ENCODE peak calls at places on chromosomes 5 and 9, in nine cellular contexts. F is esophagus squamous epithelium; X is right atrium auricular region; J is NT2/D1; U is effector memory CD4-positive, alpha-beta T cell; P is thyroid gland; M is tibial nerve; B is heart left ventricle; H is psoas muscle. O is an unnamed sample.

GRCh38 chr5:60959156-60959555 is 14.2 kb downstream of the NDUFAF2 start:
- DNase-seq in F (no peak), X (no peak), J (no peak), U (no peak), P (no peak), M (no peak), B (no peak), H (no peak), O (no peak)

GRCh38 chr5:61160497-61160896 is 1.8 kb downstream of the SMIM15 start:
- DNase-seq in F (no peak), X (no peak), J (no peak), U (no peak), P (no peak), M (no peak), B (no peak), H (no peak), O (no peak)

GRCh38 chr5:33824516-33825195 is 67.1 kb downstream of the ADAMTS12 start:
- DNase-seq in F (no peak), X (no peak), J (no peak), U (no peak), P (no peak), M (no peak), B (peak; percentile 38), H (no peak), O (no peak)

GRCh38 chr9:126745574-126746411 is 59.0 kb upstream of the ZBTB43 start:
- DNase-seq in F (no peak), X (no peak), J (no peak), U (no peak), P (no peak), M (no peak), B (no peak), H (no peak), O (no peak)

GRCh38 chr5:62192958-62193357 is 113.0 kb upstream of the KIF2A start:
- DNase-seq in F (no peak), X (no peak), J (no peak), U (no peak), P (no peak), M (no peak), B (no peak), H (no peak), O (no peak)

GRCh38 chr5:146647656-146648199 is 131.7 kb upstream of the GPR151 start:
- DNase-seq in F (no peak), X (no peak), J (no peak), U (no peak), P (peak; percentile 80), M (no peak), B (no peak), H (no peak), O (no peak)

GRCh38 chr5:2887401-2888348 is 136.2 kb upstream of the IRX2 start:
- DNase-seq in F (no peak), X (no peak), J (no peak), U (no peak), P (no peak), M (no peak), B (no peak), H (no peak), O (no peak)

GRCh38 chr9:100670719-100671118 is 92.8 kb downstream of the CAVIN4 start:
- DNase-seq in F (no peak), X (no peak), J (no peak), U (no peak), P (peak; percentile 71), M (no peak), B (no peak), H (no peak), O (no peak)

GRCh38 chr9:70403618-70404025 is 10.8 kb downstream of the KLF9 start:
- DNase-seq in F (no peak), X (no peak), J (no peak), U (no peak), P (no peak), M (no peak), B (no peak), H (no peak), O (no peak)

GRCh38 chr9:70405808-70406445 is 8.5 kb downstream of the KLF9 start:
- DNase-seq in F (no peak), X (no peak), J (no peak), U (no peak), P (no peak), M (no peak), B (no peak), H (no peak), O (no peak)

GRCh38 chr9:70403166-70403565 is 11.3 kb downstream of the KLF9 start:
- DNase-seq in F (no peak), X (peak; percentile 57), J (no peak), U (no peak), P (no peak), M (no peak), B (no peak), H (no peak), O (no peak)

GRCh38 chr9:70402213-70402612 is 12.2 kb downstream of the KLF9 start:
- DNase-seq in F (no peak), X (no peak), J (no peak), U (no peak), P (no peak), M (no peak), B (no peak), H (no peak), O (no peak)

DNA sequence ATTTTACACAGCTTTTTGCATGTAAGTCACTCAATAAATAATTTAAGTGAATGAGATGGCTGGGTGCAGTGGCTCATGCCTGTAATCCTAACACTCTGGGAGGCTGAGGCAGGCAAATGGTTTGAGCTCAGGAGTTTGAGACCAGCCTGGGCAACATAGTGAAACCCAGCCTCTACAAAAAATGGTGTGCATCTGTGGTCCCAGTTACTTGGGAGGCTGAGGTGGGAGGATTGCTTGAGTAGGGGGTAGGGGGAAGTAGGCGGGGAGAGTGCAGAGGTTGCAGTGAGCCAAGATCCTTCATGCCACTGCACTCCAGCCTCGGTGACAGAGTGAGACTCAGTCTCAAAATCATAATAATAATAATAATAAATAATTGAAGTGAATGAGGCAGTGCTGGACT is 10.2 kb downstream of the KLF9 start:
- DNase-seq in F (no peak), X (no peak), J (no peak), U (no peak), P (no peak), M (no peak), B (no peak), H (no peak), O (no peak)
- H3K4me1 ChIP-seq in F (peaks cover 27% of the 10 kb centered on the region), X (no peaks in the 10 kb centered on the region), J (peaks cover 8% of the 10 kb centered on the region), U (peaks cover 38% of the 10 kb centered on the region), P (peaks cover 79% of the 10 kb centered on the region), M (peaks cover 95% of the 10 kb centered on the region), B (peaks cover 84% of the 10 kb centered on the region), H (peaks cover 96% of the 10 kb centered on the region), O (peaks cover 68% of the 10 kb centered on the region)

DNA sequence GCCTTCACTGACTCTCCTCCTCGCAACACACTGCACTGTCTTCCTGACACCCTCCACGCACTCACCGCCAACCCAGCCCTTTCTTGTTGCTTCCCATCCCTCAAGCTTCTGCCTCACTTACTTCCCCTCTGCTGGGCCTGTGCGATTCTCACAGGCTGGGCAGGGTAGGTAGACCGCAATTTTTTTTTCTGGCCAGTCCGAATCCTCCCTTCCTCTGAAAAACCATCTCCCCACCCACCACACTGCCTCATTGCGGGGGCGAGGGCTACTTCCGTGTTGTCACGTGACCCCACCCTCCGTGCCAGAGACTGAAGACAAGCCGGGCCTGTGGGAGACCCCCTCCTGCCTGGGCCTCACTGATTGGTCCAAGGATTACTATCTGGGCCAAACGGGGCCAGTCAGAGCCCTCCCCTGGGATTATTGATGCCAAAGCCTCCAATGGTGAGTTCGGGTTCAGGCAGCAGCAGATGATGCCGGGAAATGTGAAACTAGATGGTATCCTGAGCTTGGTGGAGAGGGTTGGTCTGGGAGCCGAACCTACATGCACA is 73.1 kb downstream of the STK10 start:
- DNase-seq in F (peak; percentile 37), X (no peak), J (no peak), U (peak; percentile 63), P (peak; percentile 14), M (no peak), B (peak; percentile 72), H (peak; percentile 67), O (peak; percentile 68)
- H3K4me3 ChIP-seq in F (no peak overlapping the region), X (no peak overlapping the region), J (no peak overlapping the region), U (peak overlapping the region; percentile 22), P (no peak overlapping the region), M (no peak overlapping the region), B (no peak overlapping the region), H (no peak overlapping the region), O (peak overlapping the region; percentile 40)

GRCh38 chr5:24788829-24789509 is 144.2 kb upstream of the CDH10 start:
- DNase-seq in F (no peak), X (no peak), J (no peak), U (no peak), P (no peak), M (no peak), B (no peak), H (no peak), O (no peak)

GRCh38 chr5:24786108-24786507 is 141.3 kb upstream of the CDH10 start:
- DNase-seq in F (no peak), X (no peak), J (no peak), U (no peak), P (no peak), M (no peak), B (no peak), H (no peak), O (no peak)

DNA sequence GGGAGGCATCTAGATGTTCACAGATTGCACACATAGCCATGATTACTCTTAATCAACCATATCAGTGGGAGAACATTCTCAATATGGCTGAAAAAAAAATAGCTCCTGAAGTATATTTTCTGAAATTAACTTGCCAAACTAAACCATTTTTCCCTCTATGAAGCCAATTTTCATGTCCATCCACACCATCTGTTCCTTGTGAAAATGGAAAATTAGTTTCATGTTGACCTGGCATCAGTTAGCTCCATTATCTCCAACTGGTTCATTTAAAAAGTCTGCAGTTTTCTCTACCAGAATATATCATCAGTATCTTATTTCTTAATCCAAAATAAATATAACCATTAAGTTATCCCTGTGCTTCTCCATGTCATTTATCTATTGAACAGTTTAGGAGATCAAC is 138.8 kb upstream of the CDH10 start:
- DNase-seq in F (no peak), X (no peak), J (no peak), U (no peak), P (no peak), M (no peak), B (no peak), H (no peak), O (no peak)
- H3K4me1 ChIP-seq in F (no peaks in the 10 kb centered on the region), X (no peaks in the 10 kb centered on the region), J (no peaks in the 10 kb centered on the region), U (no peaks in the 10 kb centered on the region), P (no peaks in the 10 kb centered on the region), M (no peaks in the 10 kb centered on the region), B (no peaks in the 10 kb centered on the region), H (no peaks in the 10 kb centered on the region), O (no peaks in the 10 kb centered on the region)

GRCh38 chr5:81851481-81852178 is 100.7 kb upstream of the SSBP2 start:
- DNase-seq in F (peak; percentile 62), X (peak; percentile 96), J (peak; percentile 90), U (peak; percentile 75), P (peak; percentile 98), M (peak; percentile 94), B (peak; percentile 98), H (peak; percentile 98), O (peak; percentile 81)

GRCh38 chr5:81850932-81851331 is 100.0 kb upstream of the SSBP2 start:
- DNase-seq in F (no peak), X (no peak), J (no peak), U (no peak), P (peak; percentile 3), M (no peak), B (no peak), H (no peak), O (no peak)

GRCh38 chr5:81852277-81853004 is 101.5 kb upstream of the SSBP2 start:
- DNase-seq in F (no peak), X (no peak), J (no peak), U (no peak), P (peak; percentile 42), M (no peak), B (peak; percentile 33), H (peak; percentile 64), O (no peak)

GRCh38 chr5:81849769-81850367 is 99.0 kb upstream of the SSBP2 start:
- DNase-seq in F (no peak), X (no peak), J (no peak), U (no peak), P (peak; percentile 22), M (no peak), B (no peak), H (no peak), O (no peak)

GRCh38 chr5:81850494-81850893 is 99.6 kb upstream of the SSBP2 start:
- DNase-seq in F (no peak), X (peak; percentile 64), J (no peak), U (no peak), P (no peak), M (no peak), B (peak; percentile 49), H (peak; percentile 72), O (no peak)
- H3K4me3 ChIP-seq in F (no peak overlapping the region), X (no peak overlapping the region), J (no peak overlapping the region), U (no peak overlapping the region), P (no peak overlapping the region), M (no peak overlapping the region), B (no peak overlapping the region), H (peak overlapping the region; percentile 71), O (peak overlapping the region; percentile 55)